ENCODE peak calls at places on chromosomes 3 and 15, in four cellular contexts. R is H9, E is fibroblast of lung, G is neuronal stem cell. J is an unnamed sample.

GRCh38 chr15:31228980-31229826 is 97.4 kb upstream of the KLF13 start:
- DNase-seq in R (peak; percentile 80), E (no peak), G (no peak), J (no peak)

GRCh38 chr3:165669502-165669901 is 167.7 kb downstream of the BCHE start:
- DNase-seq in R (no peak), E (peak; percentile 36), G (no peak), J (no peak)

GRCh38 chr3:147298511-147298982 is 107.8 kb downstream of the ZIC4 start:
- DNase-seq in R (no peak), E (peak; percentile 100), G (peak; percentile 11), J (peak; percentile 99)

GRCh38 chr15:41603941-41604660 is 45.1 kb downstream of the TYRO3 start:
- DNase-seq in R (peak; percentile 83), E (peak; percentile 91), G (peak; percentile 47), J (peak; percentile 84)

GRCh38 chr15:33154366-33155166 is 39.9 kb downstream of the FMN1 start:
- DNase-seq in R (no peak), E (peak; percentile 87), G (no peak), J (peak; percentile 49)

GRCh38 chr3:116929534-116930222 is 220.1 kb downstream of the TUSC7 start:
- DNase-seq in R (no peak), E (no peak), G (no peak), J (peak; percentile 20)

GRCh38 chr3:170811928-170812591 is 57.9 kb downstream of the RPL22L1 start:
- DNase-seq in R (peak; percentile 79), E (peak; percentile 71), G (peak; percentile 77), J (peak; percentile 93)

GRCh38 chr3:28050895-28051294 is 190.5 kb upstream of the CMC1 start:
- DNase-seq in R (no peak), E (peak; percentile 36), G (no peak), J (peak; percentile 4)

GRCh38 chr3:158486200-158486599 is 84.8 kb upstream of the MLF1 start:
- DNase-seq in R (no peak), E (no peak), G (no peak), J (no peak)

DNA sequence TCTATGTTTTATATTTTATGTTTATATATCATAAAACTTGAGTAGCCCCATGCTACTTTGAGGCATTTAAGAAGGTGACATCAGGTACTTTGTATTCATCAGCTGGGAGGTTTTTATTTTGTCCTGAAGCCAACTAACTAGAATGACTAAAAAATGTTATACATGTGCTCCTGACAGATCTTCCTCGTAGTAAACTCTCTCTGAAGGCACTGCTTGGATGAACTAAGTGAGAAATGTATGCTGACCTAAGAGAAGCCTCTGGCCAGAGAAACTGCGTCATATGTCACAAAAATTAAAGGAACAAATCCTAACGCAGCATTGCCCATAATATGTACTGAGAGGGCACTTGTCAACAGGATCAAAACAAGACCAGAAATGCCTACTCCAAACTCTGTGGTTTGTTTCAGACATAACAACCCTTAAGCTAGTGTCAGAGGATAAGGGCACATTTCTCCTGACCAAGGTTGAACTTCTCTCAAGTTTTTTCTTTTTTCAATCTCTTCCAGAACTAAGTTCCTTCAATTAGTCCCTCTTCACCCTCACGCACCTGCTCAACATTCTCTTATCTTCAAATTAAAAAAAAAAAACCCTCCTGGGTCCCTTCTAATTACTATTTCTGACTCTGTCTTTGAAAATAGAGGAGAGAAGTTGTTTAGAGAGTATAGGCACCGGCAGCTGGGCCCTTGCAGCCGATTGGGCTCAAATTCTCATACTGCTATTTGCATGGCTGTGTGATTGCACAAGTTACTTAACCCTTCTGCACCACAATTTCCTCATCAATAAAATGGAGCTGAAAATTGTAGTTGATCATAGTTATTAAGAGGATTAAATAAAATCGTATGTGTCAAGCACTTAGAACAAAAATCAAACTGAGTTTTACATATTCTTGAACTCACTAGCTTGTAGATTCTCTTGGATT is 159.0 kb downstream of the FRMD5 start:
- DNase-seq in R (no peak), E (peak; percentile 77), G (no peak), J (peak; percentile 16)
- H3K9ac ChIP-seq in R (no peak overlapping the region), E (no peak overlapping the region), G (no peak overlapping the region), J (no peak overlapping the region)

DNA sequence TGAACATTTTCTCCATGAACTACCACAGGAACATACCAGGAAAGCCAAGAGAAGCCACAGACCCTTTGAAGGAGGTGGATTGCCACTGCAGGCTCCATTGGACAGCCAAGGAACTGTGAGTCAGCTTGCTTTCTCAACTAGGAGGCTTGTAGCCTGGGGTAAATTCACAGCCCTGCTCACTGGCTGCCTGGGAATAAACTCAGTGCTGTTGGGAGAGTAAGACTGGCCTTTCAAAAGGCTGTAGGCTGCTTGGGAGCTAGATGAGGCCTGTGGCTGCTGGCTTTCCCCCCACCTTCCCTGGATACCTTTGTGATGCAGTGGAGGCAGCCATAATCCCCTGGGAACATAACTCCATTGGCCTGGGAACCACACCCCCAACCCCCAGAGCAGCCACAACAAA is 223.5 kb upstream of the RBMS3 start:
- DNase-seq in R (peak; percentile 36), E (peak; percentile 84), G (no peak), J (peak; percentile 74)
- H3K9me3 ChIP-seq in R (no peaks in the 10 kb centered on the region), E (no peaks in the 10 kb centered on the region), G (peaks cover 7% of the 10 kb centered on the region), J (no peaks in the 10 kb centered on the region)

DNA sequence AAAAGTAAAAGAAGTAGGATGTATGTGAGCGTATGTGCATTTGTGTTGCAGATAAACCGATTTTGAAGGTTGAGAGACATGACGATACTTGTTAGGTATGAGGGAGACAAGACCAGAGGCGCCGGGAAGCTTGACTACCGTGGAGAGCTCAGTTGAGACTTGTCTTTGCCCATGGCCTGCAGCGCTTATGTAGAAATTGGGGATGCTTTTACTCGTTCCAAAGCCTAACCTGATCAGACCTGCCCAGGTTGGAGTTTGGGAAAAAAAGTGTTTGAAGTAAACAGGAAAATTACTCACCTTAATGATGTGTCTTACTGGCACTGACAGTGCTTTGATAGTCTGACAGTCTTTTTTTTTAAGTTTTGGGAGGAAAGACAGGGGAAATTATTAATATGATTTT is 202.8 kb downstream of the TP63 start:
- DNase-seq in R (no peak), E (no peak), G (no peak), J (no peak)
- H3K9ac ChIP-seq in R (no peak overlapping the region), E (no peak overlapping the region), G (no peak overlapping the region), J (no peak overlapping the region)

DNA sequence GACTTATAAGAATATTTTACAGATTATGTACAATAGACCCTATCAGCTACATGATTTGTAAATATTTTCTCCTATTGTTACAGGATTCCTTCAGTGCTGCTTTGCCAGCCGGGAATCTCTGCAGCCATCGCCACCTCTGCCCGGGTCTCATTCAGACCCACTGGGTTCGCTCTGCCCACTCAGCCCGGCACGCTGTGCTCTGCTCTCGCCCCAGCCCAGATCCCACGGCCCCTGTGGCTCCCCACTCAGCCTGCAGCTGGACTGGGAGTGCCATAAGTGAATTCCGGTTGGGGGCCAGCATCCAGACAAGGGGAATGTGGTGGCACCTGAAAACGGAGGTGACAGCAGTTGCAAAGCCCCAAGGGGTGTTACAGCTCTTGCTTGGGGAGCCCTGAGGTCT is 71.8 kb downstream of the NPAP1 start:
- DNase-seq in R (no peak), E (no peak), G (no peak), J (no peak)
- H3K9me3 ChIP-seq in R (peaks cover 26% of the 10 kb centered on the region), E (no peaks in the 10 kb centered on the region), G (peaks cover 6% of the 10 kb centered on the region), J (no peaks in the 10 kb centered on the region)

GRCh38 chr3:107685383-107685782 is 162.6 kb downstream of the BBX start:
- DNase-seq in R (no peak), E (no peak), G (no peak), J (no peak)

GRCh38 chr3:107681385-107681784 is 158.6 kb downstream of the BBX start:
- DNase-seq in R (no peak), E (no peak), G (no peak), J (no peak)

GRCh38 chr3:107683447-107683846 is 160.7 kb downstream of the BBX start:
- DNase-seq in R (no peak), E (peak; percentile 82), G (no peak), J (peak; percentile 25)

GRCh38 chr3:107687182-107687581 is 164.4 kb downstream of the BBX start:
- DNase-seq in R (no peak), E (no peak), G (no peak), J (no peak)

GRCh38 chr3:107684431-107684925 is 161.7 kb downstream of the BBX start:
- DNase-seq in R (peak; percentile 59), E (peak; percentile 68), G (no peak), J (no peak)
- H3K9ac ChIP-seq in R (no peak overlapping the region), E (no peak overlapping the region), G (no peak overlapping the region), J (no peak overlapping the region)

DNA sequence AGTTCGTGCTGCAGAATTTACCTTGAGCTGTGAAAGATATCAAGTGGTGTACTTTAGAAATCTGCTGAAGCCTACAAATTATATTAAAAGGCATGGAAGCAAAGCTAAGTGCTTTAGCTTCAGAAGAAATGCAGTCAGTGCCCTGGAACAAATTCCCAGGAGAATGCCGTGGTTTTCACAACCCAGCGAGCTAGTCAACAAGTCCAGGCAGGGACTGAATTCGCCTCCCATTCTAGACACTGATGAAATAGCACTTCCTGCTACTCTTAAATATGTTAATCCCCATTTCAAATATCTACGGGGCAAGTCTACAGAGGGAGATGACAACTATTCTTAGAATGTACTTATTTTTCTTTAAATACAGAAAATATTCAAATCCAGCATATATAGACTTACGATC is 326.4 kb upstream of the IGF1R start:
- DNase-seq in R (no peak), E (no peak), G (no peak), J (peak; percentile 1)
- H3K9me3 ChIP-seq in R (peaks cover 21% of the 10 kb centered on the region), E (no peaks in the 10 kb centered on the region), G (no peaks in the 10 kb centered on the region), J (peaks cover 5% of the 10 kb centered on the region)

DNA sequence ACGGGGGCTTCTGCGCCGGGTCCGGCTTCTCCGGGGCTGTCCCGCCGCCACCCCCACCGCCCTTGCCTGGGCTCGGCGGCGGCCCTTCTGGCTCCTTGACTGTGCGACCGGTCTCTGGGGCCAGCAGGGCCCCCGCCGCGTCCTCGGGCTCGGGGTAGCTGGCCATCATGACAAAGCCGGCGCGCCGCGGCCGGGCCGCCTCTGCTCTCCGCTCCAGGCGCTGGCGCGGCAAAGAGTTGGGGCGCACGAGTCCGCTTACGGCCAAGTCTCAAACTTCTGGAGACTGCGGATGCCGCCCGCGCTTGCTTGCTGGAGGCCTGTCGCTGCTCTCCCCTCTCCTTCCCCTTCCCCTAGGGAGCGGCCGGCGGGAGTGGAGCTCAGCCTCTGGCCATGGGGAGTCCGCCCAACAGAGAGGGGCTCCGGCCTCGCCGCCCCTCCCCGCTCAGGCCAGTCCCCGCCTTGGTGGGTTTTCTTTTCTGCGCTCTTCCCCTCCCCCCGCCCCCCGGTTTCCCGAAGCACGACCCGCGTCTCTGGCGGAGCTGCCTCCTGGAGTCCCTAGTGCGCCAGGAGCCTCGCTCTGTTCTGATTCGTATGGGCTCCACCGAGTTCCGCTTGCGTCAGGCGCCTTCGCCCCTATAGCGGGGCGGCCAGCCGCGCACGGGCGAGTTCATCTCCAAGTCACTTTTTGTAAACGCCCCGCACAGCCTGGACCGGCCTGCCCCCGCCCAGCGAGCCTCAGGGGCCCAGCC is at the start of the genes FOXL2 and FOXL2NB:
- DNase-seq in R (peak; percentile 86), E (peak; percentile 54), G (peak; percentile 57), J (peak; percentile 51)
- H3K9ac ChIP-seq in R (no peak within 1 kb of the TSS), E (no peak within 1 kb of the TSS), G (peak within 1 kb of the TSS; percentile 65), J (no peak within 1 kb of the TSS)